ENCODE peak calls at places on chromosomes 2 and 18, in ten cellular contexts. One of them, this sample, is unnamed.

GRCh38 chr2:159615936-159616733 is at the start of gene BAZ2B:
- DNase-seq in activated CD4-positive, alpha-beta T cell treated with anti-CD3 and anti-CD28 coated beads, Interleukin-2, amount 50 U/mL, for 24 hours: no peak
- DNase-seq in MM.1S: peak; percentile 65
- DNase-seq in activated effector memory CD4-positive, alpha-beta T cell treated with anti-CD3 and anti-CD28 coated beads, Interleukin-2, amount 50 U/mL, for 16 hours: peak; percentile 68
- DNase-seq in posterior cingulate gyrus: peak; percentile 70
- DNase-seq in NCI-H1436: peak; percentile 43
- DNase-seq in Karpas-422: no peak
- DNase-seq in heart left ventricle: peak; percentile 51
- DNase-seq in GM04503: peak; percentile 61
- DNase-seq in HFF-Myc: no peak
- DNase-seq in this sample: no peak

GRCh38 chr2:158664987-158665386 is 130.1 kb upstream of the DAPL1 start:
- DNase-seq in NCI-H1436: no peak
- DNase-seq in posterior cingulate gyrus: no peak
- DNase-seq in activated effector memory CD4-positive, alpha-beta T cell treated with anti-CD3 and anti-CD28 coated beads, Interleukin-2, amount 50 U/mL, for 16 hours: no peak
- DNase-seq in MM.1S: no peak
- DNase-seq in GM04503: no peak
- DNase-seq in heart left ventricle: no peak
- DNase-seq in activated CD4-positive, alpha-beta T cell treated with anti-CD3 and anti-CD28 coated beads, Interleukin-2, amount 50 U/mL, for 24 hours: no peak
- DNase-seq in HFF-Myc: no peak
- DNase-seq in Karpas-422: no peak
- DNase-seq in this sample: no peak

GRCh38 chr2:235511187-235511661 is 17.4 kb downstream of the AGAP1 start:
- DNase-seq in HFF-Myc: no peak
- DNase-seq in heart left ventricle: no peak
- DNase-seq in MM.1S: no peak
- DNase-seq in GM04503: peak; percentile 49
- DNase-seq in posterior cingulate gyrus: no peak
- DNase-seq in activated CD4-positive, alpha-beta T cell treated with anti-CD3 and anti-CD28 coated beads, Interleukin-2, amount 50 U/mL, for 24 hours: no peak
- DNase-seq in activated effector memory CD4-positive, alpha-beta T cell treated with anti-CD3 and anti-CD28 coated beads, Interleukin-2, amount 50 U/mL, for 16 hours: no peak
- DNase-seq in NCI-H1436: no peak
- DNase-seq in Karpas-422: no peak
- DNase-seq in this sample: peak; percentile 84

GRCh38 chr2:239290618-239291504 is 110.0 kb downstream of the HDAC4 start:
- DNase-seq in NCI-H1436: peak; percentile 66
- DNase-seq in Karpas-422: no peak
- DNase-seq in HFF-Myc: no peak
- DNase-seq in posterior cingulate gyrus: peak; percentile 56
- DNase-seq in activated CD4-positive, alpha-beta T cell treated with anti-CD3 and anti-CD28 coated beads, Interleukin-2, amount 50 U/mL, for 24 hours: no peak
- DNase-seq in MM.1S: no peak
- DNase-seq in heart left ventricle: peak; percentile 64
- DNase-seq in activated effector memory CD4-positive, alpha-beta T cell treated with anti-CD3 and anti-CD28 coated beads, Interleukin-2, amount 50 U/mL, for 16 hours: peak; percentile 53
- DNase-seq in GM04503: no peak
- DNase-seq in this sample: peak; percentile 41

GRCh38 chr2:149988361-149988760 is 400.8 kb upstream of the MMADHC start:
- DNase-seq in HFF-Myc: no peak
- DNase-seq in MM.1S: no peak
- DNase-seq in posterior cingulate gyrus: no peak
- DNase-seq in activated effector memory CD4-positive, alpha-beta T cell treated with anti-CD3 and anti-CD28 coated beads, Interleukin-2, amount 50 U/mL, for 16 hours: no peak
- DNase-seq in Karpas-422: no peak
- DNase-seq in GM04503: no peak
- DNase-seq in activated CD4-positive, alpha-beta T cell treated with anti-CD3 and anti-CD28 coated beads, Interleukin-2, amount 50 U/mL, for 24 hours: no peak
- DNase-seq in heart left ventricle: no peak
- DNase-seq in NCI-H1436: no peak
- DNase-seq in this sample: no peak

GRCh38 chr18:35334821-35335220 is 9.4 kb downstream of the ZNF24 start:
- DNase-seq in Karpas-422: no peak
- DNase-seq in activated CD4-positive, alpha-beta T cell treated with anti-CD3 and anti-CD28 coated beads, Interleukin-2, amount 50 U/mL, for 24 hours: no peak
- DNase-seq in heart left ventricle: no peak
- DNase-seq in MM.1S: no peak
- DNase-seq in HFF-Myc: no peak
- DNase-seq in NCI-H1436: no peak
- DNase-seq in activated effector memory CD4-positive, alpha-beta T cell treated with anti-CD3 and anti-CD28 coated beads, Interleukin-2, amount 50 U/mL, for 16 hours: no peak
- DNase-seq in GM04503: no peak
- DNase-seq in posterior cingulate gyrus: no peak
- DNase-seq in this sample: no peak

GRCh38 chr18:41320090-41320489 is 634.9 kb upstream of the PIK3C3 start:
- DNase-seq in HFF-Myc: no peak
- DNase-seq in activated CD4-positive, alpha-beta T cell treated with anti-CD3 and anti-CD28 coated beads, Interleukin-2, amount 50 U/mL, for 24 hours: no peak
- DNase-seq in heart left ventricle: no peak
- DNase-seq in activated effector memory CD4-positive, alpha-beta T cell treated with anti-CD3 and anti-CD28 coated beads, Interleukin-2, amount 50 U/mL, for 16 hours: no peak
- DNase-seq in MM.1S: no peak
- DNase-seq in GM04503: no peak
- DNase-seq in Karpas-422: no peak
- DNase-seq in NCI-H1436: no peak
- DNase-seq in posterior cingulate gyrus: no peak
- DNase-seq in this sample: no peak

GRCh38 chr18:39624934-39625333 is 2059.3 kb upstream of the CELF4 start:
- DNase-seq in heart left ventricle: no peak
- DNase-seq in Karpas-422: no peak
- DNase-seq in activated effector memory CD4-positive, alpha-beta T cell treated with anti-CD3 and anti-CD28 coated beads, Interleukin-2, amount 50 U/mL, for 16 hours: no peak
- DNase-seq in NCI-H1436: no peak
- DNase-seq in GM04503: no peak
- DNase-seq in MM.1S: no peak
- DNase-seq in activated CD4-positive, alpha-beta T cell treated with anti-CD3 and anti-CD28 coated beads, Interleukin-2, amount 50 U/mL, for 24 hours: no peak
- DNase-seq in HFF-Myc: no peak
- DNase-seq in posterior cingulate gyrus: no peak
- DNase-seq in this sample: no peak

GRCh38 chr2:20592106-20593071 is 58.5 kb downstream of the HS1BP3 start:
- DNase-seq in GM04503: no peak
- DNase-seq in activated effector memory CD4-positive, alpha-beta T cell treated with anti-CD3 and anti-CD28 coated beads, Interleukin-2, amount 50 U/mL, for 16 hours: peak; percentile 50
- DNase-seq in activated CD4-positive, alpha-beta T cell treated with anti-CD3 and anti-CD28 coated beads, Interleukin-2, amount 50 U/mL, for 24 hours: no peak
- DNase-seq in MM.1S: no peak
- DNase-seq in NCI-H1436: no peak
- DNase-seq in HFF-Myc: no peak
- DNase-seq in posterior cingulate gyrus: no peak
- DNase-seq in Karpas-422: peak; percentile 69
- DNase-seq in heart left ventricle: no peak
- DNase-seq in this sample: peak; percentile 71

GRCh38 chr18:50458366-50458765 is 83.5 kb downstream of the SKA1 start:
- DNase-seq in MM.1S: no peak
- DNase-seq in activated effector memory CD4-positive, alpha-beta T cell treated with anti-CD3 and anti-CD28 coated beads, Interleukin-2, amount 50 U/mL, for 16 hours: no peak
- DNase-seq in heart left ventricle: no peak
- DNase-seq in GM04503: no peak
- DNase-seq in NCI-H1436: no peak
- DNase-seq in posterior cingulate gyrus: no peak
- DNase-seq in HFF-Myc: no peak
- DNase-seq in Karpas-422: no peak
- DNase-seq in activated CD4-positive, alpha-beta T cell treated with anti-CD3 and anti-CD28 coated beads, Interleukin-2, amount 50 U/mL, for 24 hours: no peak
- DNase-seq in this sample: no peak

GRCh38 chr18:65202091-65202490 is 548.7 kb upstream of the CDH7 start:
- DNase-seq in posterior cingulate gyrus: no peak
- DNase-seq in NCI-H1436: no peak
- DNase-seq in heart left ventricle: no peak
- DNase-seq in activated CD4-positive, alpha-beta T cell treated with anti-CD3 and anti-CD28 coated beads, Interleukin-2, amount 50 U/mL, for 24 hours: no peak
- DNase-seq in GM04503: no peak
- DNase-seq in Karpas-422: no peak
- DNase-seq in activated effector memory CD4-positive, alpha-beta T cell treated with anti-CD3 and anti-CD28 coated beads, Interleukin-2, amount 50 U/mL, for 16 hours: no peak
- DNase-seq in MM.1S: no peak
- DNase-seq in HFF-Myc: no peak
- DNase-seq in this sample: no peak

GRCh38 chr18:44823782-44824181 is 143.1 kb downstream of the SETBP1 start:
- DNase-seq in GM04503: no peak
- DNase-seq in HFF-Myc: no peak
- DNase-seq in MM.1S: no peak
- DNase-seq in Karpas-422: no peak
- DNase-seq in heart left ventricle: no peak
- DNase-seq in activated CD4-positive, alpha-beta T cell treated with anti-CD3 and anti-CD28 coated beads, Interleukin-2, amount 50 U/mL, for 24 hours: no peak
- DNase-seq in activated effector memory CD4-positive, alpha-beta T cell treated with anti-CD3 and anti-CD28 coated beads, Interleukin-2, amount 50 U/mL, for 16 hours: no peak
- DNase-seq in posterior cingulate gyrus: no peak
- DNase-seq in NCI-H1436: no peak
- DNase-seq in this sample: no peak

GRCh38 chr2:60558536-60558935 is 5.1 kb upstream of the BCL11A start:
- DNase-seq in posterior cingulate gyrus: no peak
- DNase-seq in activated CD4-positive, alpha-beta T cell treated with anti-CD3 and anti-CD28 coated beads, Interleukin-2, amount 50 U/mL, for 24 hours: no peak
- DNase-seq in GM04503: no peak
- DNase-seq in activated effector memory CD4-positive, alpha-beta T cell treated with anti-CD3 and anti-CD28 coated beads, Interleukin-2, amount 50 U/mL, for 16 hours: no peak
- DNase-seq in MM.1S: no peak
- DNase-seq in NCI-H1436: no peak
- DNase-seq in Karpas-422: no peak
- DNase-seq in heart left ventricle: no peak
- DNase-seq in HFF-Myc: no peak
- DNase-seq in this sample: no peak

GRCh38 chr18:8685141-8685913 is 20.0 kb upstream of the MTCL1 start:
- DNase-seq in MM.1S: no peak
- DNase-seq in heart left ventricle: no peak
- DNase-seq in NCI-H1436: peak; percentile 71
- DNase-seq in activated effector memory CD4-positive, alpha-beta T cell treated with anti-CD3 and anti-CD28 coated beads, Interleukin-2, amount 50 U/mL, for 16 hours: no peak
- DNase-seq in HFF-Myc: no peak
- DNase-seq in Karpas-422: no peak
- DNase-seq in GM04503: peak; percentile 55
- DNase-seq in activated CD4-positive, alpha-beta T cell treated with anti-CD3 and anti-CD28 coated beads, Interleukin-2, amount 50 U/mL, for 24 hours: no peak
- DNase-seq in posterior cingulate gyrus: no peak
- DNase-seq in this sample: no peak

This sample was measured in upper lobe of right lung.